ENCODE peak calls at places on chromosomes 11 and 22, in four cellular contexts. J is A673, P is cardiac muscle cell, L is endodermal cell. O is an unnamed sample. For H3K36me3, the result is how much of the 10 kb centered on the place peaks cover.

GRCh38 chr22:34395370-34395769 is 475.1 kb upstream of the LARGE1 start:
- DNase-seq in P (no peak), J (no peak), L (peak), O (no peak)

GRCh38 chr22:50111056-50111455 is 21.2 kb downstream of the MOV10L1 start:
- DNase-seq in P (no peak), J (no peak), L (no peak), O (no peak)

GRCh38 chr11:1864831-1865665 is 12.2 kb downstream of the LSP1 start:
- DNase-seq in P (no peak), L (no peak), J (no peak), O (no peak)

GRCh38 chr22:49724893-49725489 is 102.7 kb downstream of the BRD1 start:
- DNase-seq in J (peak), P (peak), L (peak), O (peak)

GRCh38 chr11:46026616-46027293 is 94.5 kb downstream of the PHF21A start:
- DNase-seq in P (no peak), L (no peak), J (no peak), O (no peak)

GRCh38 chr11:94526645-94527438 is 14.6 kb downstream of the C11orf97 start:
- DNase-seq in L (no peak), P (no peak), J (peak), O (no peak)

GRCh38 chr11:104892723-104893511 is 5.3 kb downstream of the CASP12 start:
- DNase-seq in L (no peak), J (no peak), P (no peak), O (no peak)

GRCh38 chr22:39496131-39496838 is 5.8 kb upstream of the MIEF1 start:
- DNase-seq in P (peak), J (peak), L (peak), O (peak)

GRCh38 chr11:2800655-2801531 is 84.7 kb downstream of the CDKN1C start:
- DNase-seq in J (no peak), L (peak), P (no peak), O (no peak)

GRCh38 chr22:38881464-38881871 is 9.5 kb upstream of the CBX6 start:
- DNase-seq in L (no peak), P (peak), J (peak), O (no peak)

GRCh38 chr11:69058501-69059270 is 10.0 kb downstream of the TPCN2 start:
- DNase-seq in L (no peak), J (no peak), P (no peak), O (peak)

GRCh38 chr22:19873138-19873959 is 18.7 kb upstream of the GNB1L start:
- DNase-seq in J (no peak), P (no peak), L (peak), O (peak)

GRCh38 chr22:28899199-28899853 is 16.0 kb downstream of the ZNRF3 start:
- DNase-seq in P (no peak), J (peak), L (no peak), O (no peak)

DNA sequence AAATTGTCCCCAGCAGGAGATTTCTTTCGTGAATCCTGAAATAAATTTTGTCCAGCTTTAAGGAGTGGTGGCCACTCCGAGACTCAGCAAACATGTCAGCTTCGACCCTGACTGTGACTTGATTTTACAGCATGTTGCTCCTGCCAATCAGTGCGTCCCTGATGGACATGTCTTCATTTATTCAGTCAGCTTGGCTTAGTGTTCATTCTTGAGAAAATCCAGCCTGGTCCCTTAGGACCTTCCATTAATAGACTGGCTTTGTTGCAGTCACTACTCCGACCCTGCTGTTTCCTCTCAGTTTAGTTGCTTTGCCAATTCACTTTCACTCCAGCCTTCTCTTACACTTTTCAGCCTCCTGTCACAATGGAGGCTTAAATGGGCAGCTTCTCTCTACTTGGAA is 30.5 kb downstream of the TMPRSS5 start:
- DNase-seq in P (no peak), J (no peak), L (peak), O (no peak)
- H3K4me3 ChIP-seq in P (no peak), J (no peak), L (no peak), O (no peak)

GRCh38 chr22:46320716-46321386 is 14.7 kb upstream of the TRMU start:
- DNase-seq in L (no peak), J (no peak), P (no peak), O (peak)

GRCh38 chr22:46320166-46320710 is 15.3 kb upstream of the TRMU start:
- DNase-seq in P (no peak), L (no peak), J (no peak), O (no peak)

GRCh38 chr22:46323126-46323525 is 12.4 kb upstream of the TRMU start:
- DNase-seq in P (no peak), J (no peak), L (no peak), O (no peak)

GRCh38 chr22:46322711-46323110 is 12.8 kb upstream of the TRMU start:
- DNase-seq in L (no peak), J (no peak), P (no peak), O (peak)

DNA sequence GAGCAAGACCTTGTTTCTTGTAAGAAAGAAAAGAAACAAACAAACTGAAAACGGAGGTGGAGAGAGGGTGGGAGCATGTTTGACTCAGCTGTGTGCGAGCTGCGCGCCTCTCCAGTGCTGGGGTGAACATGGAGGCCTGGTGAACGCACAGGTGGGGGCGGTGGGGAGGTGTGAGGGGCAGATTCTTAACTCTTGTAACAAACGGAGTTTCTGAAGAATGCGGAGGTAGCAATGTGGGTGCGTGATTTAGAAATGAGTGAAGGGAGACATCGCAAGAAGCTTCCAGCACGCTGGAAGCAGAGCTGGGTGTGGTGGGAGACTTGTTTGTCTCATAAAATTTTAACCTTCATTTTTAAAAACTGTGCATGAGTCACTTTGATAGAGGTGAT is 14.1 kb upstream of the TRMU start:
- DNase-seq in P (no peak), J (no peak), L (no peak), O (no peak)
- H3K36me3 ChIP-seq in P (under half), J (half or more), L (half or more), O (under half)

GRCh38 chr11:78715639-78716311 is 141.1 kb upstream of the NARS2 start:
- DNase-seq in L (peak), J (peak), P (peak), O (peak)
- H3K4me3 ChIP-seq in L (no peak), J (no peak), P (no peak), O (no peak)

DNA sequence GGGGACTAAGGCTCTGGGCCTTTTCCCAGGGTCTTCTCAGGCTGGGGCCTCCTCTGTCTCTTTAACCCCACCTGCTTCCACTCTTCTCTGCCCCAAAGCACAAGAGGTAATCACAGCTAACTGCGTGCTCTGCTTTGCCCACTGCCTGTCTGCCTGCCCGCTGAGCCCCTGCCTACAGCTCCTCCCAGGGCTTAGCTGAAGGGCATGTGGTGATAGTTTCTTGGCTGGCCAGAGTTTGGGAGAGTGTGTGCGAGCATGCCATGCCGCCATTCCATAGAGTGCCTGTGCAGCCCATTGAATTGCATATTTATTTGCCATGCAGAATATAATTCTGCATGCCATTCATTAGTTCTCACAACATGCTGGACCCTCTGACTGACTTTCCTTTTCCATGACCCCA is 32.5 kb downstream of the PHLDB1 start:
- DNase-seq in P (no peak), J (no peak), L (no peak), O (no peak)
- H3K36me3 ChIP-seq in P (under half), J (under half), L (under half), O (under half)

GRCh38 chr11:100072131-100072530 is 615.0 kb upstream of the ARHGAP42 start:
- DNase-seq in P (no peak), J (no peak), L (peak), O (no peak)
- H3K4me3 ChIP-seq in P (no peak), J (no peak), L (no peak), O (no peak)

DNA sequence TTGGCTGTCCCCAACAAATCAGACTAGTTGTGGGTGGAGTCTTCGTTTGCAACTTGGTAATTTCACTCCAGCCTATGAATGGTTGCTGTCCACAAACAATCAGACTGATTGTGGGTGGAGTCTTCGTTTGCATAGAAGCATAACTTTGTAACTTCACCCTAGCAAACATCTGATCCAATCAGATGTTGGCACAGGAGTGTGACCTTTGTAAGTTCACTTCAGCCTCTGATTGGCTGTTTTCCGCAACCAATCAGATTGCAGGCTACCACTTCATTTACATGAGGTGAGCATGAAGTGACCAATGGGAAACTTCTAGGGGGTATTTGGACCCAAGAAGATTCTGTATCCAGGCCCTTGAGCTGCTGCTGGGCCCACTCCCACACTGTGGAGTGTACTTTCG is 16.3 kb upstream of the CABP2 start:
- DNase-seq in J (peak), P (no peak), L (no peak), O (no peak)
- H3K36me3 ChIP-seq in J (under half), P (under half), L (under half), O (under half)

O was measured in H7.